ENCODE peak calls at places on chromosome 1, in six cellular contexts. M is CD8-positive, alpha-beta T cell; T is CD8-positive, alpha-beta memory T cell; E is AG04450; X is SJSA1; K is CD4-positive, alpha-beta memory T cell. Y is an unnamed sample.

GRCh38 chr1:232813082-232813481 is 7.9 kb downstream of the MAP10 start:
- DNase-seq in M (no peak), T (no peak), E (no peak), X (no peak), K (no peak), Y (no peak)

GRCh38 chr1:198829948-198830347 is 191.1 kb downstream of the PTPRC start:
- DNase-seq in M (no peak), T (no peak), E (no peak), X (no peak), K (peak; percentile 2), Y (no peak)

GRCh38 chr1:226002667-226003501 is 3.7 kb upstream of the SDE2 start:
- DNase-seq in M (no peak), T (no peak), E (no peak), X (peak; percentile 83), K (no peak), Y (peak; percentile 31)

GRCh38 chr1:55302972-55303371 is 87.8 kb upstream of the USP24 start:
- DNase-seq in M (no peak), T (no peak), E (no peak), X (no peak), K (no peak), Y (no peak)

GRCh38 chr1:210853276-210853675 is 280.7 kb downstream of the KCNH1 start:
- DNase-seq in M (no peak), T (no peak), E (no peak), X (no peak), K (no peak), Y (no peak)

GRCh38 chr1:200525167-200526123 is 95.1 kb downstream of the KIF14 start:
- DNase-seq in M (no peak), T (no peak), E (no peak), X (no peak), K (no peak), Y (no peak)

GRCh38 chr1:115946116-115946515 is 30.2 kb upstream of the SLC22A15 start:
- DNase-seq in M (no peak), T (no peak), E (no peak), X (no peak), K (no peak), Y (no peak)

GRCh38 chr1:161382214-161383019 is 14.7 kb upstream of the CFAP126 start:
- DNase-seq in M (no peak), T (peak; percentile 48), E (no peak), X (no peak), K (peak; percentile 61), Y (no peak)

GRCh38 chr1:229972600-229973296 is 94.3 kb upstream of the GALNT2 start:
- DNase-seq in M (no peak), T (no peak), E (no peak), X (no peak), K (no peak), Y (no peak)

GRCh38 chr1:204574856-204575145 is 58.6 kb downstream of the MDM4 start:
- DNase-seq in M (no peak), T (no peak), E (no peak), X (no peak), K (no peak), Y (no peak)

GRCh38 chr1:163273766-163274441 is 47.9 kb upstream of the NUF2 start:
- DNase-seq in M (no peak), T (no peak), E (no peak), X (no peak), K (no peak), Y (no peak)

GRCh38 chr1:10211805-10212405 is 1.5 kb downstream of the KIF1B start:
- DNase-seq in M (no peak), T (no peak), E (no peak), X (peak; percentile 43), K (no peak), Y (no peak)

GRCh38 chr1:92577251-92577895 is 90.6 kb upstream of the GFI1 start:
- DNase-seq in M (no peak), T (no peak), E (no peak), X (no peak), K (no peak), Y (no peak)

GRCh38 chr1:19036049-19036546 is 79.6 kb upstream of the IFFO2 start:
- DNase-seq in M (no peak), T (no peak), E (no peak), X (no peak), K (no peak), Y (no peak)

GRCh38 chr1:236066828-236067386 is 2.0 kb upstream of the NID1 start:
- DNase-seq in M (peak; percentile 36), T (peak; percentile 23), E (no peak), X (no peak), K (peak; percentile 78), Y (peak; percentile 72)

GRCh38 chr1:19369396-19370090 is 57.4 kb downstream of the SLC66A1 start:
- DNase-seq in M (no peak), T (no peak), E (no peak), X (no peak), K (no peak), Y (no peak)

GRCh38 chr1:221839794-221840395 is 98.0 kb upstream of the DUSP10 start:
- DNase-seq in M (peak; percentile 34), T (no peak), E (no peak), X (peak; percentile 90), K (peak; percentile 20), Y (peak; percentile 65)

GRCh38 chr1:50208296-50208695 is 99.6 kb downstream of the ELAVL4 start:
- DNase-seq in M (no peak), T (no peak), E (no peak), X (no peak), K (no peak), Y (no peak)

GRCh38 chr1:76109404-76109803 is 34.9 kb downstream of the ST6GALNAC3 start:
- DNase-seq in M (no peak), T (no peak), E (no peak), X (no peak), K (no peak), Y (no peak)

DNA sequence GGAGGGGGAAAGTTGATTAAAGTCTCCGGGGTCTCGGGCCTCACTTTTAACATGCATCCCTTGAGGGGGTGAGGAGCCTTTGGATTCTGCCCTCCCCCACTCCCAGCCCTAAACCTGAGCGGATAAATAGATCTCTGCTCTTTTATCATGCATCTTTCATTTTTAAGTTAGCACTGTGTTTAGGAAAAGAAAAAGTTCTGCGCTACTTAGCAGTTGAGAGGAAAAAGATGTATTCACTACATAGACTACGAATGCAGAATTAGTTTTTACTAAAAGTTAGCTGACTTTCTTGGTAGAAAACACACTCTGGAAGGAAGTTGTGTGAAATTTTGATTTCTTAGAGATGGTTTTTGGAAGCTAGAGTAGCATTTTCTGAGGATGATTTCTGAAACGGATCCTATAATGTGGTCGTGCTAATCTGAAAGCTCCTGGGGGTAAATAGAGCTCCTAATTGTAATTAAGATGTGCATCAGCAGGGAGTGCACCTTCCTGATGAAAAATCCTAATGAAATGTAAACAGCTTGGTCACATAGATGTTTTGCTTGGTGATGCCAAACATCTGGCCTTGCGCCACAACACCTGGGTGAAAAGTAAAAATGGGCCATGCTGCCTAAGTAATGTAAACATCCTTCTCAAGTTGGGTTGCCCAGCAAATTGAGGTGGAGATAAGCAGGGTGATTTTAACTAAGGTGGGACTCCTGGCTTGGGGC is 1.8 kb downstream of the ROR1 start:
- DNase-seq in M (no peak), T (no peak), E (no peak), X (no peak), K (no peak), Y (no peak)
- H3K4me3 ChIP-seq in M (no peak overlapping the region), T (no peak overlapping the region), E (peak overlapping the region; percentile 66), X (peak overlapping the region; percentile 91), K (no peak overlapping the region), Y (no peak overlapping the region)

GRCh38 chr1:31789259-31790065 is 25.3 kb upstream of the ADGRB2 start:
- DNase-seq in M (peak; percentile 92), T (peak; percentile 90), E (peak; percentile 80), X (peak; percentile 97), K (peak; percentile 90), Y (peak; percentile 91)
- H3K4me3 ChIP-seq in M (peak overlapping the region; percentile 71), T (peak overlapping the region; percentile 90), E (peak overlapping the region; percentile 87), X (peak overlapping the region; percentile 52), K (peak overlapping the region; percentile 78), Y (peak overlapping the region; percentile 77)

GRCh38 chr1:90716552-90717355 is at the start of gene BARHL2:
- DNase-seq in M (no peak), T (no peak), E (no peak), X (no peak), K (no peak), Y (no peak)
- H3K4me3 ChIP-seq in M (peak within 1 kb of the TSS; percentile 28), T (no peak within 1 kb of the TSS), E (peak within 1 kb of the TSS; percentile 43), X (peak within 1 kb of the TSS; percentile 19), K (no peak within 1 kb of the TSS), Y (no peak within 1 kb of the TSS)

GRCh38 chr1:196393282-196393681 is 215.0 kb downstream of the KCNT2 start:
- DNase-seq in M (no peak), T (no peak), E (no peak), X (no peak), K (no peak), Y (no peak)
- H3K4me3 ChIP-seq in M (no peak overlapping the region), T (no peak overlapping the region), E (no peak overlapping the region), X (no peak overlapping the region), K (no peak overlapping the region), Y (no peak overlapping the region)

Y was measured in GM06990.